ENCODE peak calls at places on chromosome 19, in seven cellular contexts. F is tibial artery, R is upper lobe of right lung, A is transverse colon, O is psoas muscle, H is lower lobe of right lung, N is HCT116. W is an unnamed sample.
A peak's percentile ranks its signal among the peaks of the same experiment; 100 is the strongest.

GRCh38 chr19:45275370-45275971 is 24.4 kb downstream of the MARK4 start:
- DNase-seq in F (no peak), R (no peak), A (no peak), O (no peak), H (no peak), N (no peak), W (no peak)

GRCh38 chr19:20503536-20503935 is 62.0 kb downstream of the ZNF737 start:
- DNase-seq in F (no peak), R (no peak), A (no peak), O (no peak), H (no peak), N (no peak), W (peak; percentile 7)

GRCh38 chr19:38685666-38686529 is 38.4 kb downstream of the ACTN4 start:
- DNase-seq in F (no peak), R (no peak), A (no peak), O (no peak), H (no peak), N (peak; percentile 28), W (peak; percentile 52)

GRCh38 chr19:17001603-17002183 is 24.9 kb downstream of the CPAMD8 start:
- DNase-seq in F (no peak), R (no peak), A (no peak), O (no peak), H (no peak), N (no peak), W (no peak)

GRCh38 chr19:2097330-2098327 is 914 bp downstream of the IZUMO4 start:
- DNase-seq in F (peak; percentile 32), R (no peak), A (peak; percentile 36), O (no peak), H (no peak), N (no peak), W (no peak)

GRCh38 chr19:4061178-4061682 is 5.5 kb downstream of the ZBTB7A start:
- DNase-seq in F (peak; percentile 89), R (peak; percentile 94), A (peak; percentile 95), O (peak; percentile 89), H (peak; percentile 92), N (no peak), W (no peak)

GRCh38 chr19:56114051-56114694 is 6.9 kb downstream of the ZNF787 start:
- DNase-seq in F (no peak), R (no peak), A (no peak), O (no peak), H (peak; percentile 45), N (no peak), W (no peak)

GRCh38 chr19:42081584-42082258 is 5.8 kb downstream of the ZNF574 start:
- DNase-seq in F (no peak), R (no peak), A (no peak), O (no peak), H (no peak), N (no peak), W (no peak)

GRCh38 chr19:38514812-38515633 is 81.5 kb downstream of the RYR1 start:
- DNase-seq in F (peak; percentile 41), R (peak; percentile 86), A (peak; percentile 64), O (peak; percentile 55), H (peak; percentile 81), N (peak; percentile 27), W (peak; percentile 65)

GRCh38 chr19:5934002-5934401 is 19.9 kb downstream of the CAPS start:
- DNase-seq in F (no peak), R (no peak), A (no peak), O (no peak), H (no peak), N (no peak), W (no peak)

GRCh38 chr19:40279120-40279551 is 6.0 kb downstream of the AKT2 start:
- DNase-seq in F (peak; percentile 54), R (no peak), A (peak; percentile 26), O (peak; percentile 72), H (peak; percentile 49), N (no peak), W (peak; percentile 79)

GRCh38 chr19:1189419-1189818 is 15.4 kb upstream of the SBNO2 start:
- DNase-seq in F (no peak), R (no peak), A (no peak), O (no peak), H (no peak), N (peak; percentile 75), W (no peak)

GRCh38 chr19:1672769-1673644 is 20.6 kb upstream of the TCF3 start:
- DNase-seq in F (no peak), R (no peak), A (no peak), O (no peak), H (no peak), N (no peak), W (no peak)

GRCh38 chr19:2274937-2275535 is 6.9 kb downstream of the PEAK3 start:
- DNase-seq in F (peak; percentile 59), R (peak; percentile 82), A (peak; percentile 80), O (peak; percentile 69), H (peak; percentile 80), N (no peak), W (peak; percentile 77)

GRCh38 chr19:42386974-42387707 is 3.0 kb downstream of the CNFN start:
- DNase-seq in F (peak; percentile 45), R (peak; percentile 85), A (peak; percentile 86), O (peak; percentile 53), H (peak; percentile 77), N (peak; percentile 73), W (peak; percentile 63)

GRCh38 chr19:15922021-15922420 is 12.3 kb downstream of the CYP4F11 start:
- DNase-seq in F (no peak), R (no peak), A (no peak), O (no peak), H (no peak), N (no peak), W (no peak)

GRCh38 chr19:1571358-1571757 is 3.2 kb upstream of the MEX3D start:
- DNase-seq in F (no peak), R (no peak), A (no peak), O (no peak), H (no peak), N (no peak), W (no peak)

GRCh38 chr19:13082192-13083007 is 20.3 kb downstream of the LYL1 start:
- DNase-seq in F (peak; percentile 73), R (no peak), A (no peak), O (no peak), H (no peak), N (no peak), W (peak; percentile 41)

GRCh38 chr19:38663957-38664502 is 16.6 kb downstream of the ACTN4 start:
- DNase-seq in F (peak; percentile 69), R (no peak), A (no peak), O (peak; percentile 67), H (no peak), N (no peak), W (no peak)

GRCh38 chr19:29685326-29685725 is 20.1 kb downstream of the PLEKHF1 start:
- DNase-seq in F (no peak), R (no peak), A (no peak), O (no peak), H (no peak), N (no peak), W (peak; percentile 40)

GRCh38 chr19:28242317-28242927 is 970.5 kb downstream of the UQCRFS1 start:
- DNase-seq in F (no peak), R (no peak), A (peak; percentile 8), O (no peak), H (no peak), N (no peak), W (peak; percentile 60)

GRCh38 chr19:58170860-58171259 is 12.0 kb upstream of the ZNF274 start:
- DNase-seq in F (no peak), R (no peak), A (no peak), O (no peak), H (no peak), N (no peak), W (peak; percentile 20)

GRCh38 chr19:58434217-58434616 is 5.7 kb downstream of the ZNF132 start:
- DNase-seq in F (no peak), R (no peak), A (no peak), O (no peak), H (no peak), N (no peak), W (peak; percentile 14)

GRCh38 chr19:47848871-47849473 is 10.1 kb upstream of the TPRX2 start:
- DNase-seq in F (no peak), R (peak; percentile 69), A (no peak), O (no peak), H (peak; percentile 54), N (peak; percentile 57), W (peak; percentile 44)
- TF ChIP-seq CTCF in F (no peak), R (peak; percentile 49), A (no peak), O (no peak), H (peak; percentile 36), N (peak; percentile 88), W (peak; percentile 50)

DNA sequence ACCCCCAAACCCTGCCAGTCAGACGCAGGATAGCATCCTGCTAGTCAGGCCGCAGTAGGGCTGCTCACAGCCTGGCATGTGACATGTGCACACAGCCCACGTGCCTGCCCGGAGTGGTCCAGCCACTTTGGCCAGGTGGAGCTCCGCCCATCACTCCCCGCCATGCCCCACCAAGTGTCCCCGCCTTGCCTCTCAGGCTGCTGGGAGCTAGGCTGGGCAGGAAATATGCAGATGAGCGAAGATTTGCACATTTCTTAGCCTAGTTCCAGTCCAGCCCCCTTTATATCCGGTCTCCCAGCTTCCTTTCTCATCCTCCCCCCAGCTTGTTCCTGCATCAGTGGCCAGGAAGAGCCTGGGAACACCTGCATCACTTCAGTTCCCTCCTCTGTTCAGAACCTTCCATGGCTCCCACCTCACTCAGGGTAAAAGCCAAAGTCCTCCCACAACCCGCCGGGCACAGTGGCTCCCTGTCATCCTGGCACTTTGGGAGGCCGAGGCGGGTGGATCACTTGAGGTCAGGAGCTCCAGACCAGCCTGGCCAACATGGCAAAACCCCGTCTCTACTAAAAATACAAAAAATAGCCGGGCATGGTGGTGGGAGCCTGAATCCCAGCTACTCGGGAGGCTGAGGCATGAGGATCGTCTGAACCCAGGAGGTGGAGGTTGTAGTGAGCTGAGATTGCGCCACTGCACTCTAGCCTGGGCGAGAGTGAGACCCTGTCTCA is 2.3 kb upstream of the DOCK6 start:
- DNase-seq in F (no peak), R (peak; percentile 93), A (peak; percentile 88), O (no peak), H (peak; percentile 89), N (no peak), W (no peak)
- H3K9me3 ChIP-seq in F (no peaks in the 10 kb centered on the region), R (no peaks in the 10 kb centered on the region), A (no peaks in the 10 kb centered on the region), O (no peaks in the 10 kb centered on the region), H (no peaks in the 10 kb centered on the region), N (no peaks in the 10 kb centered on the region), W (no peaks in the 10 kb centered on the region)

DNA sequence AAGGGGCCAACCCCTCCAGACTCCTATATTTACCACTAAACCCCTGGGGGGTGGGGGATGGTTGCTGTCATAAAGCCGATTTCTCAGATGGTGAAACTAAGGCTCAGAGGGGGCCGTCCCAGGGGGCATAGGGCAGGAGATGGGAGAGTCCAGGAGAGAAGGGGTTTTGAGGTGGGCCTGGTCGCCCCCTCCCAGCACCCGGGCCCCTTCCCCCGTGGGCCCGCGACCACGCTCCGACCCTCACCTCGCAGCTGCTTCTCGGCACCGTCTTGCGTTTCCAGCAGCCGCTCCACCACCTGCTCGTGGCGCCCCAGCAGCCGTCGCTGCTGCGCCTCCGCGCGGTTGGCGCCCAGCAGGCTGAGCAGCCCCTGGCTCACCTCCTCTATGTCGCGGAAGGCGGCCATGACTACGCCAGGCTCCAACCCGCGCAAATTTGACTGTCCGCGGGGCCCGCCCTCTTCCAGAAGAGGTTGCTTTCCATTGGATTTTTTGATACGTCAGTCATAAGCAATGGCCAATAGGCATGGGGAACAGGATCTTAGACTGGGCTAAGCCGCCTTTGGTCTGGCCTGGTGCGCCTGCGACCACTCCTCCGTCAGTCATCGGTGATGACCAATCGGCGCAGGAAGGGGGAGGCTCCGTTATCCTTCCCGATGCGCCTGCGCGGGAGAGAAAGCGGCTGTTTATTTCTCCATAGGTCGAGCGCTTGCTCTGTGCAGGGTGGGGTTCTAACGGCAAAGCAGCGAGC is at the start of gene SPC24:
- DNase-seq in F (peak; percentile 93), R (peak; percentile 96), A (peak; percentile 95), O (peak; percentile 93), H (peak; percentile 95), N (peak; percentile 98), W (peak; percentile 99)
- TF ChIP-seq CTCF in F (no peak), R (no peak), A (no peak), O (no peak), H (no peak), N (no peak), W (no peak)

GRCh38 chr19:53068834-53069233 is 24.3 kb downstream of the ERVV-2 start:
- DNase-seq in F (no peak), R (no peak), A (no peak), O (no peak), H (no peak), N (no peak), W (no peak)
- H3K9me3 ChIP-seq in F (peaks cover 65% of the 10 kb centered on the region), R (peaks cover 56% of the 10 kb centered on the region), A (peaks cover 76% of the 10 kb centered on the region), O (peaks cover 60% of the 10 kb centered on the region), H (peaks cover 84% of the 10 kb centered on the region), N (peaks cover 28% of the 10 kb centered on the region), W (peaks cover 6% of the 10 kb centered on the region)

W was measured in cardiac muscle cell.